ENCODE peak calls at places on chromosomes 3 and 15, in four cellular contexts. Q is GM23248, Z is astrocyte, N is mammary epithelial cell. O is an unnamed sample. For H3K4me1, the result is how much of the 10 kb centered on the place peaks cover.

GRCh38 chr15:66593219-66593780 is 27.5 kb upstream of the LCTL start:
- DNase-seq in Q (no peak), Z (no peak), N (no peak), O (no peak)

GRCh38 chr3:170584585-170585007 is 1.3 kb downstream of the SLC7A14 start:
- DNase-seq in Q (peak), Z (peak), N (peak), O (peak)

GRCh38 chr15:45871121-45871855 is 236.5 kb downstream of the SQOR start:
- DNase-seq in Q (no peak), Z (peak), N (peak), O (no peak)

GRCh38 chr3:2362122-2362521 is 263.5 kb downstream of the CNTN4 start:
- DNase-seq in Q (no peak), Z (no peak), N (no peak), O (no peak)

GRCh38 chr3:104878395-104878794 is 488.3 kb upstream of the ALCAM start:
- DNase-seq in Q (peak), Z (peak), N (no peak), O (no peak)

GRCh38 chr15:55164284-55164683 is 32.5 kb downstream of the RSL24D1 start:
- DNase-seq in Q (no peak), Z (no peak), N (no peak), O (no peak)

GRCh38 chr15:75720787-75721461 is 8.3 kb upstream of the CSPG4 start:
- DNase-seq in Q (peak), Z (peak), N (peak), O (peak)

GRCh38 chr3:107740992-107741896 is 218.5 kb downstream of the BBX start:
- DNase-seq in Q (peak), Z (no peak), N (peak), O (no peak)

GRCh38 chr3:101722394-101723173 is 1.8 kb upstream of the CEP97 start:
- DNase-seq in Q (no peak), Z (no peak), N (no peak), O (no peak)

GRCh38 chr3:166560253-166560652 is 723.0 kb upstream of the BCHE start:
- DNase-seq in Q (no peak), Z (no peak), N (no peak), O (no peak)

GRCh38 chr3:9552252-9552999 is 1.2 kb downstream of the LHFPL4 start:
- DNase-seq in Q (peak), Z (peak), N (peak), O (peak)

GRCh38 chr3:23075478-23075877 is 127.6 kb upstream of the UBE2E2 start:
- DNase-seq in Q (peak), Z (peak), N (no peak), O (no peak)

GRCh38 chr15:41512078-41512394 is 1.6 kb downstream of the LTK start:
- DNase-seq in Q (no peak), Z (no peak), N (no peak), O (no peak)

GRCh38 chr3:62539762-62540161 is 166.4 kb upstream of the FEZF2 start:
- DNase-seq in Q (no peak), Z (no peak), N (no peak), O (no peak)

GRCh38 chr3:195147649-195148121 is 123.3 kb downstream of the XXYLT1 start:
- DNase-seq in Q (peak), Z (no peak), N (no peak), O (no peak)

GRCh38 chr15:67082007-67082536 is 16.7 kb downstream of the SMAD3 start:
- DNase-seq in Q (no peak), Z (no peak), N (no peak), O (no peak)

GRCh38 chr3:105951043-105951442 is 82.2 kb upstream of the CBLB start:
- DNase-seq in Q (no peak), Z (no peak), N (no peak), O (no peak)

GRCh38 chr3:38722760-38723568 is 73.5 kb upstream of the SCN5A start:
- DNase-seq in Q (peak), Z (peak), N (no peak), O (no peak)

GRCh38 chr3:65669163-65669875 is 369.4 kb downstream of the MAGI1 start:
- DNase-seq in Q (peak), Z (peak), N (peak), O (no peak)

GRCh38 chr3:159629329-159630084 is 359.1 kb upstream of the IL12A start:
- DNase-seq in Q (peak), Z (no peak), N (no peak), O (no peak)

GRCh38 chr3:107600784-107601183 is 78.0 kb downstream of the BBX start:
- DNase-seq in Q (peak), Z (no peak), N (no peak), O (no peak)

GRCh38 chr15:73130830-73131229 is 78.6 kb downstream of the NEO1 start:
- DNase-seq in Q (no peak), Z (no peak), N (no peak), O (no peak)

GRCh38 chr15:90212221-90213079 is 11.3 kb downstream of the SEMA4B start:
- DNase-seq in Q (no peak), Z (no peak), N (peak), O (no peak)

GRCh38 chr3:174767853-174768382 is 91.2 kb upstream of the NAALADL2 start:
- DNase-seq in Q (no peak), Z (peak), N (no peak), O (no peak)

GRCh38 chr3:31704651-31705179 is 172.0 kb downstream of the STT3B start:
- DNase-seq in Q (peak), Z (peak), N (peak), O (peak)

GRCh38 chr15:70063284-70063991 is 34.3 kb downstream of the TLE3 start:
- DNase-seq in Q (no peak), Z (no peak), N (no peak), O (peak)

GRCh38 chr3:37992271-37993066 is 1.9 kb downstream of the VILL start:
- DNase-seq in Q (no peak), Z (no peak), N (peak), O (peak)

GRCh38 chr15:77818484-77819270 is 186.0 kb upstream of the LINGO1 start:
- DNase-seq in Q (no peak), Z (no peak), N (no peak), O (no peak)

GRCh38 chr15:68313501-68314390 is 36.2 kb downstream of the FEM1B start:
- DNase-seq in Q (no peak), Z (no peak), N (no peak), O (peak)

GRCh38 chr15:94596707-94597106 is 365.3 kb downstream of the MCTP2 start:
- DNase-seq in Q (no peak), Z (no peak), N (no peak), O (no peak)

GRCh38 chr3:49868951-49869454 is 703 bp downstream of the CAMKV start:
- DNase-seq in Q (no peak), Z (no peak), N (no peak), O (no peak)
- H3K4me3 ChIP-seq in Q (no peak), Z (no peak), N (no peak), O (peak)

GRCh38 chr3:150312018-150312657 is 96.0 kb upstream of the TSC22D2 start:
- DNase-seq in Q (no peak), Z (no peak), N (no peak), O (no peak)

GRCh38 chr3:150317469-150317868 is 90.6 kb upstream of the TSC22D2 start:
- DNase-seq in Q (no peak), Z (no peak), N (no peak), O (no peak)

GRCh38 chr3:150315711-150316110 is 92.4 kb upstream of the TSC22D2 start:
- DNase-seq in Q (no peak), Z (no peak), N (no peak), O (no peak)

GRCh38 chr3:150311156-150311555 is 96.9 kb upstream of the TSC22D2 start:
- DNase-seq in Q (no peak), Z (no peak), N (no peak), O (no peak)

GRCh38 chr3:150314248-150315027 is 93.7 kb upstream of the TSC22D2 start:
- DNase-seq in Q (no peak), Z (no peak), N (no peak), O (peak)
- H3K27ac ChIP-seq in Q (no peak), Z (no peak), N (no peak), O (no peak)

DNA sequence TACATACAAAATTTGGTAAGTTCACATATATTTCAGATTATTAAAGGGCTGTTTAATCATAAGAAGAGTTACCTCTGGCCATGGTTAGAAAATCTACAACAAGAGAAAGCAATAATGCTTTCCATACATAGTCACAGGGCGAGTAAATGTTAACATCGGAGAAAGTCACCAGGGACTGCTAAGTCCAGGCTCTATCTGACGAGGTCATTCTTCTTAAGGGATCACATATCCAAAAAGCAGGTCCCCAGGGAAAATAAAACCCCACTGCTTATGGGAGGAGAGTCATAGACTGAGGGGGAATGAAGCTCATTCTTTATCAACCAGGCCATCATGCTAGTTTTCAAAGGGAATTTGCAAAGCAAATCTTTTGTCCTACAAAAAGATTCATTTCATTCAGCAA is 3.1 kb downstream of the PCYT1A start:
- DNase-seq in Q (peak), Z (no peak), N (no peak), O (no peak)
- H3K4me1 ChIP-seq in Q (under half), Z (under half), N (under half), O (under half)

DNA sequence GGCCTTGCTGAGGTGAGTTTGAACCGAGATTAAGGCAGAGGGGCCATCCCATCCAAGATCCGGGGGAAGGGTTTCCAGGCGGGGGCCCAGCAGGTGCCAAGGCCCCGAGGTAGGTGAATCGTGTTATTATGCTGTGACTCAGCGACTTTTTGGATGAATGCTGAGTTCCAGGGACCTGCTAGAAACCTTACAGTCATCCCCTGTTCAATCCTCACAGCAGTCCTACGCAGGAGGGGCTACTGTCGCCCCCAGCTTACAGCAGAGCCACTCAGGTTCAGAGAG is 40.9 kb downstream of the DNAJB8 start:
- DNase-seq in Q (no peak), Z (no peak), N (no peak), O (no peak)
- H3K4me3 ChIP-seq in Q (no peak), Z (no peak), N (no peak), O (no peak)